ENCODE peak calls at places on chromosomes 4 and X, in five cellular contexts. One of them, this sample, is unnamed.

GRCh38 chr4:33104190-33104773 is 2384.1 kb downstream of the PCDH7 start:
- DNase-seq in sigmoid colon: no peak
- DNase-seq in transverse colon: no peak
- DNase-seq in K562: no peak
- DNase-seq in H1: no peak
- DNase-seq in this sample: no peak

GRCh38 chr4:8702516-8703400 is 110.2 kb downstream of the CPZ start:
- DNase-seq in sigmoid colon: peak
- DNase-seq in transverse colon: no peak
- DNase-seq in K562: no peak
- DNase-seq in H1: no peak
- DNase-seq in this sample: no peak

GRCh38 chr4:68369474-68369805 is 19.6 kb upstream of the YTHDC1 start:
- DNase-seq in sigmoid colon: no peak
- DNase-seq in transverse colon: no peak
- DNase-seq in K562: no peak
- DNase-seq in H1: no peak
- DNase-seq in this sample: no peak

GRCh38 chr4:1044469-1045192 is 33.2 kb downstream of the FGFRL1 start:
- DNase-seq in sigmoid colon: peak
- DNase-seq in transverse colon: no peak
- DNase-seq in K562: no peak
- DNase-seq in H1: no peak
- DNase-seq in this sample: no peak

GRCh38 chr4:109928327-109929045 is 15.8 kb downstream of the EGF start:
- DNase-seq in sigmoid colon: no peak
- DNase-seq in transverse colon: no peak
- DNase-seq in K562: no peak
- DNase-seq in H1: no peak
- DNase-seq in this sample: no peak

GRCh38 chrX:25002658-25003015 is 13.1 kb downstream of the ARX start:
- DNase-seq in sigmoid colon: no peak
- DNase-seq in transverse colon: no peak
- DNase-seq in K562: no peak
- DNase-seq in H1: no peak
- DNase-seq in this sample: no peak

GRCh38 chr4:54063737-54064316 is 578 bp downstream of the CHIC2 start:
- DNase-seq in sigmoid colon: peak
- DNase-seq in transverse colon: peak
- DNase-seq in K562: peak
- DNase-seq in H1: no peak
- DNase-seq in this sample: no peak

GRCh38 chr4:154807042-154807630 is 26.1 kb downstream of the RBM46 start:
- DNase-seq in sigmoid colon: no peak
- DNase-seq in transverse colon: no peak
- DNase-seq in K562: peak
- DNase-seq in H1: no peak
- DNase-seq in this sample: no peak

GRCh38 chr4:187128226-187128625 is 404.6 kb upstream of the FAT1 start:
- DNase-seq in sigmoid colon: no peak
- DNase-seq in transverse colon: no peak
- DNase-seq in K562: no peak
- DNase-seq in H1: no peak
- DNase-seq in this sample: no peak

GRCh38 chrX:140432328-140433025 is 72.4 kb downstream of the SOX3 start:
- DNase-seq in sigmoid colon: peak
- DNase-seq in transverse colon: no peak
- DNase-seq in K562: no peak
- DNase-seq in H1: no peak
- DNase-seq in this sample: no peak

GRCh38 chr4:95676190-95676589 is 127.4 kb upstream of the UNC5C start:
- DNase-seq in sigmoid colon: no peak
- DNase-seq in transverse colon: no peak
- DNase-seq in K562: no peak
- DNase-seq in H1: no peak
- DNase-seq in this sample: no peak

GRCh38 chr4:146520894-146521542 is 722 bp downstream of the SLC10A7 start:
- DNase-seq in sigmoid colon: no peak
- DNase-seq in transverse colon: peak
- DNase-seq in K562: peak
- DNase-seq in H1: no peak
- DNase-seq in this sample: no peak
- TF ChIP-seq POLR2A in sigmoid colon: no peak
- TF ChIP-seq POLR2A in transverse colon: peak
- TF ChIP-seq POLR2A in K562: no peak
- TF ChIP-seq POLR2A in H1: no peak
- TF ChIP-seq POLR2A in this sample: no peak

GRCh38 chrX:83529950-83530349 is 21.9 kb downstream of the POU3F4 start:
- DNase-seq in sigmoid colon: no peak
- DNase-seq in transverse colon: no peak
- DNase-seq in K562: no peak
- DNase-seq in H1: no peak
- DNase-seq in this sample: no peak

GRCh38 chrX:83535417-83536244 is 27.5 kb downstream of the POU3F4 start:
- DNase-seq in sigmoid colon: no peak
- DNase-seq in transverse colon: no peak
- DNase-seq in K562: no peak
- DNase-seq in H1: no peak
- DNase-seq in this sample: no peak
- H3K4me3 ChIP-seq in sigmoid colon: peak
- H3K4me3 ChIP-seq in transverse colon: peak
- H3K4me3 ChIP-seq in K562: no peak
- H3K4me3 ChIP-seq in H1: no peak
- H3K4me3 ChIP-seq in this sample: no peak

GRCh38 chrX:12974217-12974796 is 603 bp upstream of the TMSB4X start:
- DNase-seq in sigmoid colon: peak
- DNase-seq in transverse colon: peak
- DNase-seq in K562: peak
- DNase-seq in H1: no peak
- DNase-seq in this sample: no peak

GRCh38 chrX:12975670-12975965 is 708 bp downstream of the TMSB4X start:
- DNase-seq in sigmoid colon: no peak
- DNase-seq in transverse colon: no peak
- DNase-seq in K562: no peak
- DNase-seq in H1: no peak
- DNase-seq in this sample: no peak

GRCh38 chrX:12977761-12978204 is 2.9 kb downstream of the TMSB4X start:
- DNase-seq in sigmoid colon: no peak
- DNase-seq in transverse colon: no peak
- DNase-seq in K562: no peak
- DNase-seq in H1: no peak
- DNase-seq in this sample: no peak

GRCh38 chrX:12974797-12975669 is at the start of gene TMSB4X:
- DNase-seq in sigmoid colon: peak
- DNase-seq in transverse colon: peak
- DNase-seq in K562: peak
- DNase-seq in H1: peak
- DNase-seq in this sample: no peak

GRCh38 chrX:12975999-12976558 is 1.2 kb downstream of the TMSB4X start:
- DNase-seq in sigmoid colon: no peak
- DNase-seq in transverse colon: no peak
- DNase-seq in K562: peak
- DNase-seq in H1: no peak
- DNase-seq in this sample: no peak
- TF ChIP-seq POLR2AphosphoS5 in sigmoid colon: no peak
- TF ChIP-seq POLR2AphosphoS5 in transverse colon: no peak
- TF ChIP-seq POLR2AphosphoS5 in K562: no peak
- TF ChIP-seq POLR2AphosphoS5 in H1: peak
- TF ChIP-seq POLR2AphosphoS5 in this sample: no peak

DNA sequence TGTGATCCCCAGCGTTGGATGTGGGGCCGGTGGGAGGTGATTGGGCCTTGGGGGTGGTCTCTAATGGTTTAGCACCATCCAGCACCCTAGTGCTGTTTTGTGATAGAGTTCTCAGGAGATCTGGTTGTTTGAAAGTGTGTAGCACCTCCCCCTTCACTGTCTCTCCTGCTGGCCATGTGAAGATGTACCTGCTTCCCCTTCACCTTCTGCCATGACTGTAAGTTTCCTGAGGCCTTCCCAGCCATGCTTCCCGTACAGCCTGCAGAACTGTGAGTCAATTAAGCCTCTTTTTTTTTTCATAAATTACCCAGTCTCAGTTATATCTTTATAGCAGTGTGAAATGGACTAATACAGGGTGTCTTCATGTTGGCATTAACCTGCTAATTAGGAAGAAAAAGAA is 19.3 kb upstream of the TBC1D14 start:
- DNase-seq in sigmoid colon: peak
- DNase-seq in transverse colon: no peak
- DNase-seq in K562: no peak
- DNase-seq in H1: no peak
- DNase-seq in this sample: no peak
- TF ChIP-seq POLR2A in sigmoid colon: no peak
- TF ChIP-seq POLR2A in transverse colon: no peak
- TF ChIP-seq POLR2A in K562: no peak
- TF ChIP-seq POLR2A in H1: no peak
- TF ChIP-seq POLR2A in this sample: no peak

GRCh38 chr4:121072836-121073362 is 564 bp upstream of the NDNF start:
- DNase-seq in sigmoid colon: peak
- DNase-seq in transverse colon: peak
- DNase-seq in K562: no peak
- DNase-seq in H1: no peak
- DNase-seq in this sample: no peak

GRCh38 chr4:121070274-121070673 is 2.1 kb downstream of the NDNF start:
- DNase-seq in sigmoid colon: peak
- DNase-seq in transverse colon: peak
- DNase-seq in K562: no peak
- DNase-seq in H1: no peak
- DNase-seq in this sample: no peak

GRCh38 chr4:121072080-121072835 is at the start of gene NDNF:
- DNase-seq in sigmoid colon: peak
- DNase-seq in transverse colon: peak
- DNase-seq in K562: no peak
- DNase-seq in H1: no peak
- DNase-seq in this sample: no peak

GRCh38 chr4:121070696-121071639 is 1.4 kb downstream of the NDNF start:
- DNase-seq in sigmoid colon: peak
- DNase-seq in transverse colon: peak
- DNase-seq in K562: no peak
- DNase-seq in H1: no peak
- DNase-seq in this sample: no peak

DNA sequence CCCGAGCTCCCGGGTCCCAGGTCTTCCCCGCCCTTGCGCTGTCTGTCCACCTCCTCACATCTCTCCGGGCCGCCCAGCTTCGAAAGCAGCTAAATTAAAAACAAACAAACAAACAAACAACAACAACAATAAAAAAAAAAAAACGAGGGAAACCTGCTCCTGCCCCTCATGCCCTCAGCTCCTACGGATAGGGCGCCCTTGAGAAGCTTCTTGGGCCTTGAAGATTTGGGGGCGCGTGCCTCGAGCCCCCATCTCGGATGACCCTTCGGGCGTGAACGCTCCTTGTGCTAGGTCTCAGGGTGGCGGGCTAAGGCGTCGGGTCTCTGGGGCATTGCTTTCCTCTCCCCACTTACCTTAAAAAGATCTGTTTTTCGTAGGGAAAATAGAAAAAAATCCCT is 696 bp downstream of the NDNF start:
- DNase-seq in sigmoid colon: no peak
- DNase-seq in transverse colon: peak
- DNase-seq in K562: no peak
- DNase-seq in H1: no peak
- DNase-seq in this sample: no peak
- H3K4me3 ChIP-seq in sigmoid colon: peak
- H3K4me3 ChIP-seq in transverse colon: peak
- H3K4me3 ChIP-seq in K562: no peak
- H3K4me3 ChIP-seq in H1: peak
- H3K4me3 ChIP-seq in this sample: peak

DNA sequence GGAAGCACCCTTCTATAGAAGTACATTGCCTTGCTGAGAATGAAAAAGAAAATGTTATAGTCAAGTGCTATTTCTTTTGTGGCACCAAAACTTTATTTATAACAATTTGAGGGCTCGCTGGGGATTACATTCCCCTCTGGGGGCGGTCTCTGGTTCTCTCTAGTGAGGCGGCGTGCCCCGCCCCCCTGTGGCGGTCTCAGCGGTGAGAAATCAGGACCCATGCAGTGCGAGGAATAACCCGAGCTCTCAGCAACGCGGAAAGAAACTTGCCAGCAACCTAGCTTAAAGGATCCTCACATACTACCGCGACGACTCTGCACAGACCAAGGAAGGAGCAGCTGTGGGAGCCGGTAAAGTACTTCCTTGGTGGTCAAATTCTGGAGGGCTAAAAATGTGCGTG is 83.4 kb upstream of the SHISA3 start:
- DNase-seq in sigmoid colon: no peak
- DNase-seq in transverse colon: no peak
- DNase-seq in K562: no peak
- DNase-seq in H1: no peak
- DNase-seq in this sample: no peak
- TF ChIP-seq POLR2AphosphoS5 in sigmoid colon: no peak
- TF ChIP-seq POLR2AphosphoS5 in transverse colon: no peak
- TF ChIP-seq POLR2AphosphoS5 in K562: no peak
- TF ChIP-seq POLR2AphosphoS5 in H1: no peak
- TF ChIP-seq POLR2AphosphoS5 in this sample: no peak

GRCh38 chrX:153726286-153727107 is 1.8 kb downstream of the ABCD1 start:
- DNase-seq in sigmoid colon: peak
- DNase-seq in transverse colon: peak
- DNase-seq in K562: peak
- DNase-seq in H1: peak
- DNase-seq in this sample: no peak
- TF ChIP-seq POLR2A in sigmoid colon: no peak
- TF ChIP-seq POLR2A in transverse colon: no peak
- TF ChIP-seq POLR2A in K562: peak
- TF ChIP-seq POLR2A in H1: no peak
- TF ChIP-seq POLR2A in this sample: no peak

GRCh38 chrX:115712484-115712883 is 151.5 kb downstream of the PLS3 start:
- DNase-seq in sigmoid colon: no peak
- DNase-seq in transverse colon: no peak
- DNase-seq in K562: no peak
- DNase-seq in H1: no peak
- DNase-seq in this sample: no peak

GRCh38 chrX:115713465-115713864 is 152.5 kb downstream of the PLS3 start:
- DNase-seq in sigmoid colon: no peak
- DNase-seq in transverse colon: no peak
- DNase-seq in K562: no peak
- DNase-seq in H1: no peak
- DNase-seq in this sample: no peak

GRCh38 chrX:115709039-115709438 is 148.1 kb downstream of the PLS3 start:
- DNase-seq in sigmoid colon: no peak
- DNase-seq in transverse colon: no peak
- DNase-seq in K562: no peak
- DNase-seq in H1: no peak
- DNase-seq in this sample: no peak
- H3K4me3 ChIP-seq in sigmoid colon: no peak
- H3K4me3 ChIP-seq in transverse colon: no peak
- H3K4me3 ChIP-seq in K562: no peak
- H3K4me3 ChIP-seq in H1: no peak
- H3K4me3 ChIP-seq in this sample: no peak

GRCh38 chr4:119041951-119042560 is 93.6 kb upstream of the MYOZ2 start:
- DNase-seq in sigmoid colon: peak
- DNase-seq in transverse colon: peak
- DNase-seq in K562: peak
- DNase-seq in H1: peak
- DNase-seq in this sample: no peak

GRCh38 chr4:119044919-119045318 is 90.7 kb upstream of the MYOZ2 start:
- DNase-seq in sigmoid colon: no peak
- DNase-seq in transverse colon: no peak
- DNase-seq in K562: no peak
- DNase-seq in H1: no peak
- DNase-seq in this sample: no peak

GRCh38 chr4:119049342-119049741 is 86.3 kb upstream of the MYOZ2 start:
- DNase-seq in sigmoid colon: no peak
- DNase-seq in transverse colon: no peak
- DNase-seq in K562: no peak
- DNase-seq in H1: no peak
- DNase-seq in this sample: no peak

GRCh38 chr4:119048446-119048845 is 87.2 kb upstream of the MYOZ2 start:
- DNase-seq in sigmoid colon: no peak
- DNase-seq in transverse colon: no peak
- DNase-seq in K562: no peak
- DNase-seq in H1: no peak
- DNase-seq in this sample: no peak

GRCh38 chr4:119046263-119046662 is 89.4 kb upstream of the MYOZ2 start:
- DNase-seq in sigmoid colon: peak
- DNase-seq in transverse colon: no peak
- DNase-seq in K562: no peak
- DNase-seq in H1: no peak
- DNase-seq in this sample: no peak
- TF ChIP-seq POLR2AphosphoS5 in sigmoid colon: no peak
- TF ChIP-seq POLR2AphosphoS5 in transverse colon: no peak
- TF ChIP-seq POLR2AphosphoS5 in K562: no peak
- TF ChIP-seq POLR2AphosphoS5 in H1: no peak
- TF ChIP-seq POLR2AphosphoS5 in this sample: no peak